ENCODE peak calls at places on chromosomes 3 and 15, in seven cellular contexts. O is 8988T, I is iPS-NIHi11, J is upper lobe of right lung, Y is foreskin fibroblast, Q is mesendoderm, M is fibroblast of the aortic adventitia. H is an unnamed sample.

GRCh38 chr3:79284781-79285180 is 483.0 kb downstream of the ROBO1 start:
- DNase-seq in O (no peak), I (no peak), J (no peak), Y (no peak), Q (no peak), M (no peak), H (no peak)

GRCh38 chr3:38297947-38298711 is 16.0 kb downstream of the SLC22A14 start:
- DNase-seq in O (no peak), I (no peak), J (no peak), Y (peak; percentile 37), Q (no peak), M (peak; percentile 49), H (no peak)

GRCh38 chr3:106172780-106173179 is 304.0 kb upstream of the CBLB start:
- DNase-seq in O (no peak), I (no peak), J (no peak), Y (no peak), Q (no peak), M (no peak), H (no peak)

GRCh38 chr3:51967384-51968174 is at the start of gene PCBP4:
- DNase-seq in O (no peak), I (peak; percentile 83), J (peak; percentile 78), Y (peak; percentile 75), Q (peak; percentile 82), M (no peak), H (no peak)

GRCh38 chr3:133983576-133984560 is 45.9 kb downstream of the SLCO2A1 start:
- DNase-seq in O (no peak), I (no peak), J (no peak), Y (no peak), Q (no peak), M (no peak), H (no peak)

GRCh38 chr15:47768730-47769129 is 51.4 kb downstream of the SEMA6D start:
- DNase-seq in O (no peak), I (no peak), J (no peak), Y (no peak), Q (peak; percentile 91), M (no peak), H (no peak)

GRCh38 chr15:87527875-87528274 is 728.7 kb downstream of the NTRK3 start:
- DNase-seq in O (no peak), I (no peak), J (no peak), Y (no peak), Q (peak; percentile 2), M (no peak), H (no peak)

GRCh38 chr3:38644016-38644661 is 5.3 kb downstream of the SCN5A start:
- DNase-seq in O (no peak), I (peak; percentile 1), J (no peak), Y (no peak), Q (no peak), M (no peak), H (no peak)

GRCh38 chr3:10530241-10530640 is 24.9 kb upstream of the ATP2B2 start:
- DNase-seq in O (no peak), I (no peak), J (peak; percentile 41), Y (no peak), Q (no peak), M (no peak), H (no peak)

GRCh38 chr15:68885070-68885469 is 45.3 kb upstream of the SPESP1 start:
- DNase-seq in O (no peak), I (peak; percentile 52), J (no peak), Y (peak; percentile 52), Q (peak; percentile 80), M (peak; percentile 90), H (no peak)

GRCh38 chr3:127860223-127860622 is 37.9 kb upstream of the MGLL start:
- DNase-seq in O (no peak), I (no peak), J (no peak), Y (no peak), Q (peak; percentile 10), M (no peak), H (no peak)

GRCh38 chr15:32657198-32657886 is 15.8 kb downstream of the SCG5 start:
- DNase-seq in O (no peak), I (no peak), J (no peak), Y (peak; percentile 43), Q (no peak), M (no peak), H (no peak)

GRCh38 chr3:149247025-149247710 is 25.5 kb upstream of the CP start:
- DNase-seq in O (no peak), I (no peak), J (no peak), Y (peak; percentile 48), Q (no peak), M (peak; percentile 61), H (no peak)

GRCh38 chr15:37550360-37551024 is 383.9 kb upstream of the TMCO5A start:
- DNase-seq in O (no peak), I (no peak), J (no peak), Y (no peak), Q (no peak), M (no peak), H (no peak)

GRCh38 chr3:9028134-9028533 is 64.9 kb upstream of the RAD18 start:
- DNase-seq in O (no peak), I (no peak), J (peak; percentile 91), Y (peak; percentile 77), Q (no peak), M (peak; percentile 79), H (no peak)

GRCh38 chr15:52491460-52491859 is 37.2 kb downstream of the MYO5A start:
- DNase-seq in O (no peak), I (no peak), J (no peak), Y (peak; percentile 77), Q (no peak), M (no peak), H (no peak)

GRCh38 chr15:51229907-51230328 is 108.5 kb downstream of the CYP19A1 start:
- DNase-seq in O (no peak), I (peak; percentile 35), J (no peak), Y (peak; percentile 76), Q (peak; percentile 80), M (peak; percentile 77), H (no peak)

GRCh38 chr3:48997714-48998637 is 7.9 kb downstream of the P4HTM start:
- DNase-seq in O (no peak), I (peak; percentile 45), J (no peak), Y (no peak), Q (peak; percentile 58), M (no peak), H (no peak)

GRCh38 chr3:4302747-4303146 is 422 bp upstream of the SETMAR start:
- DNase-seq in O (no peak), I (no peak), J (no peak), Y (no peak), Q (no peak), M (no peak), H (no peak)

GRCh38 chr3:135034881-135035440 is 239.9 kb downstream of the EPHB1 start:
- DNase-seq in O (no peak), I (no peak), J (no peak), Y (no peak), Q (no peak), M (no peak), H (no peak)

H was measured in iPS DF 19.7.